ENCODE peak calls at places on chromosomes 13 and 19, in eight cellular contexts. K is IMR-90; D is A673; C is cardiac muscle cell; J is upper lobe of left lung; P is dorsolateral prefrontal cortex; H is SJSA1; Z is CD8-positive, alpha-beta T cell. L is an unnamed sample.

GRCh38 chr13:30388401-30389283 is 33.7 kb upstream of the UBE2L5 start:
- DNase-seq in K (peak), D (no peak), C (no peak), J (peak), P (no peak), H (no peak), Z (no peak), L (no peak)

GRCh38 chr13:79541426-79542049 is 60.6 kb downstream of the NDFIP2 start:
- DNase-seq in K (peak), D (peak), C (peak), J (no peak), P (no peak), H (no peak), Z (no peak), L (no peak)

GRCh38 chr19:31533114-31533513 is 183.9 kb upstream of the TSHZ3 start:
- DNase-seq in K (no peak), D (no peak), C (no peak), J (no peak), P (no peak), H (peak), Z (no peak), L (no peak)

GRCh38 chr13:30148171-30148754 is 159.1 kb downstream of the KATNAL1 start:
- DNase-seq in K (no peak), D (no peak), C (no peak), J (no peak), P (no peak), H (no peak), Z (peak), L (peak)

GRCh38 chr19:4042731-4043082 is 24.0 kb downstream of the ZBTB7A start:
- DNase-seq in K (no peak), D (no peak), C (no peak), J (peak), P (no peak), H (no peak), Z (no peak), L (no peak)

GRCh38 chr19:45173816-45174215 is 4.2 kb downstream of the TRAPPC6A start:
- DNase-seq in K (peak), D (no peak), C (no peak), J (no peak), P (no peak), H (no peak), Z (no peak), L (no peak)

GRCh38 chr13:27634791-27635190 is 13.1 kb downstream of the POLR1D start:
- DNase-seq in K (no peak), D (no peak), C (no peak), J (no peak), P (no peak), H (no peak), Z (no peak), L (no peak)

GRCh38 chr13:33180009-33180804 is 105.3 kb downstream of the STARD13 start:
- DNase-seq in K (no peak), D (peak), C (no peak), J (no peak), P (no peak), H (no peak), Z (no peak), L (no peak)

GRCh38 chr19:31118292-31118925 is 230.8 kb downstream of the TSHZ3 start:
- DNase-seq in K (no peak), D (no peak), C (peak), J (peak), P (no peak), H (peak), Z (no peak), L (no peak)

GRCh38 chr19:20423381-20424207 is 142.0 kb downstream of the ZNF737 start:
- DNase-seq in K (peak), D (no peak), C (peak), J (peak), P (peak), H (no peak), Z (peak), L (peak)

GRCh38 chr19:45200614-45201013 is 22.0 kb downstream of the BLOC1S3 start:
- DNase-seq in K (peak), D (no peak), C (peak), J (no peak), P (no peak), H (no peak), Z (no peak), L (no peak)

GRCh38 chr13:109790951-109791605 is 4.7 kb upstream of the IRS2 start:
- DNase-seq in K (peak), D (peak), C (peak), J (no peak), P (no peak), H (peak), Z (peak), L (no peak)

GRCh38 chr13:33251131-33251629 is 34.4 kb downstream of the STARD13 start:
- DNase-seq in K (peak), D (peak), C (no peak), J (no peak), P (no peak), H (peak), Z (no peak), L (no peak)

GRCh38 chr19:39818626-39819097 is 15.3 kb downstream of the DYRK1B start:
- DNase-seq in K (no peak), D (no peak), C (no peak), J (no peak), P (no peak), H (no peak), Z (no peak), L (no peak)
- H3K27ac ChIP-seq in K (no peak), D (no peak), C (no peak), J (no peak), P (no peak), H (no peak), Z (no peak), L (no peak)

GRCh38 chr13:112060899-112061366 is 6.0 kb upstream of the SOX1 start:
- DNase-seq in K (no peak), D (no peak), C (no peak), J (no peak), P (no peak), H (no peak), Z (no peak), L (no peak)
- H3K4me3 ChIP-seq in K (no peak), D (no peak), C (no peak), J (no peak), P (no peak), H (no peak), Z (no peak), L (no peak)

GRCh38 chr19:1086618-1087017 is 8.6 kb downstream of the POLR2E start:
- DNase-seq in K (no peak), D (no peak), C (no peak), J (no peak), P (no peak), H (no peak), Z (peak), L (no peak)
- H3K27ac ChIP-seq in K (no peak), D (no peak), C (peak), J (peak), P (no peak), H (no peak), Z (no peak), L (no peak)

DNA sequence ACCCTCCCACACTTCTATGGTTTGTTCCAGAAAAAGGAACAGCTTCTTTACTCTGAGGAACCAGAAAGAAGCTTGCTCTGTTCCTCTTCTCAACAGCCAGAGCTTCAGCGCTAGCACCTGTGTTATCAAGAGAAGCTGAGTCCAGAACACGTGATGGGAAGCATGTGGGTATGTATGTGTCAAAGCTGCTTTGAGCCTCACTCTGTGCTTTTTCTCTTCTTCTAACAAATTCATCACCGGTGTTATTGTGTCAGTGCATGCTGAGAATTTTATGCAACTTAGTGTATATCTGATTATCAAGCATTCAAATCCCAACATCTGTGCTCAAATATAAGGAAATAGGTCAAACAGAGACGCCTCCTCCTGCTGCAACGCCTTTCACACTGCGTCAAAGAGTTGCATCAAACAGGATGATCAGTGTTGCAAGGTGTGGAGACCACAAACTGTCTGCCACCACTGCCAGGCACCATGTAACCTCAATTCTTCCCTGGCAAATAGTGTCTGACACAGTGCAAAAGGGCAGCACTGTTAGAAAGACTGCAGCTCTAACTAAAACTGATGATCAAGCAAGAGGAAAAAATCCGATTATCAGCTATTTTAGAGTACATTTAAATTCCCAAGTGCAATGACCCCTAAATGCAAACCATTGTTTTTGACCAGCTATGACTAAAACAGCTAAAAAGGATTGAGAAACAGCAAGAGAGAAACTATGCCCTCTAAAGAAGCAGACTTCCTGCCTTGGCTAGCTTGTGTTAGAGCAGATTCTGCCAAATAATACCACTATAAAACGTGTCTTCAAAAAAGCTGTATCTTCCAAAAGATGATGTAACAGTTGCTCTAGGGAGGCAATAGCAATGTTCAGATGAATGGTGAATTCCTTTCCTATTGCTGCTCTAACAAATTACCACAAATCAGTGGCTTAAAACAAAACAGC is 84.1 kb downstream of the LRRC63 start:
- DNase-seq in K (peak), D (peak), C (no peak), J (peak), P (no peak), H (no peak), Z (peak), L (peak)
- H3K4me3 ChIP-seq in K (no peak), D (no peak), C (no peak), J (no peak), P (no peak), H (no peak), Z (peak), L (peak)

L was measured in CD8-positive, alpha-beta memory T cell.